ENCODE peak calls at places on chromosomes 4 and X, in six cellular contexts. R is activated CD4-positive, alpha-beta T cell treated with anti-CD3 and anti-CD28 coated beads, Interleukin-2, amount 50 U/mL, for 48 hours; D is stimulated activated CD4-positive, alpha-beta T cell treated with anti-CD3 and anti-CD28 coated beads, Interleukin-4, amount 100 ng/mL, for 48 hours; C is anterior cingulate cortex; B is omental fat pad; H is NCI-H510A. F is an unnamed sample.

GRCh38 chr4:55939437-55939836 is 9.3 kb upstream of the CEP135 start:
- DNase-seq in B (no peak), C (no peak), D (no peak), H (no peak), R (no peak), F (no peak)

GRCh38 chr4:14862881-14863280 is 139.4 kb upstream of the CPEB2 start:
- DNase-seq in D (no peak), H (no peak), C (no peak), B (no peak), R (no peak), F (no peak)

GRCh38 chrX:17032351-17032750 is 85.9 kb downstream of the REPS2 start:
- DNase-seq in D (no peak), H (no peak), R (no peak), B (no peak), C (no peak), F (no peak)

GRCh38 chr4:108037884-108038283 is 48.2 kb downstream of the HADH start:
- DNase-seq in C (no peak), H (no peak), R (no peak), D (no peak), B (no peak), F (no peak)

GRCh38 chr4:187477224-187477623 is 518.3 kb upstream of the ZFP42 start:
- DNase-seq in C (no peak), R (no peak), B (no peak), H (no peak), D (no peak), F (no peak)

GRCh38 chr4:165864228-165864627 is 8.8 kb upstream of the TLL1 start:
- DNase-seq in H (no peak), C (no peak), B (no peak), R (no peak), D (no peak), F (no peak)

GRCh38 chr4:2685541-2685940 is 70.6 kb downstream of the TNIP2 start:
- DNase-seq in R (no peak), B (no peak), C (no peak), H (no peak), D (no peak), F (no peak)

GRCh38 chr4:165133150-165133549 is 20.5 kb upstream of the TMEM192 start:
- DNase-seq in C (no peak), D (no peak), H (no peak), R (no peak), B (no peak), F (no peak)

GRCh38 chr4:53497446-53498069 is 93.7 kb downstream of the LNX1 start:
- DNase-seq in C (no peak), B (no peak), H (no peak), R (no peak), D (no peak), F (no peak)

GRCh38 chr4:3346146-3346545 is 53.3 kb downstream of the RGS12 start:
- DNase-seq in H (peak; percentile 29), B (no peak), C (no peak), D (no peak), R (peak; percentile 36), F (peak; percentile 27)

GRCh38 chr4:159137176-159137575 is 34.3 kb downstream of the RAPGEF2 start:
- DNase-seq in H (peak; percentile 61), C (no peak), B (no peak), D (no peak), R (no peak), F (no peak)

GRCh38 chr4:156193800-156194199 is 240.1 kb upstream of the CTSO start:
- DNase-seq in C (peak; percentile 46), B (no peak), H (no peak), R (no peak), D (no peak), F (no peak)

GRCh38 chr4:180058731-180059215 is 2184.4 kb upstream of the TENM3 start:
- DNase-seq in C (peak; percentile 64), R (peak; percentile 3), B (no peak), H (peak; percentile 16), D (no peak), F (no peak)

GRCh38 chrX:17697191-17697590 is 40.1 kb upstream of the SCML1 start:
- DNase-seq in B (no peak), R (no peak), H (no peak), D (no peak), C (no peak), F (no peak)

GRCh38 chr4:212438-213174 is 88.3 kb downstream of the ZNF718 start:
- DNase-seq in C (peak; percentile 76), B (peak; percentile 35), R (no peak), D (no peak), H (peak; percentile 39), F (no peak)

GRCh38 chr4:121597346-121597934 is 99.3 kb downstream of the ANXA5 start:
- DNase-seq in D (peak; percentile 1), C (no peak), B (no peak), R (peak; percentile 19), H (no peak), F (no peak)

GRCh38 chr4:98663226-98664006 is 5.0 kb upstream of the TSPAN5 start:
- DNase-seq in B (no peak), C (no peak), D (peak; percentile 39), R (peak; percentile 75), H (no peak), F (peak; percentile 46)

GRCh38 chr4:120536884-120537283 is 385.6 kb downstream of the PRDM5 start:
- DNase-seq in B (no peak), R (no peak), D (no peak), C (no peak), H (no peak), F (no peak)

GRCh38 chrX:74467656-74468055 is 46.4 kb downstream of the SLC16A2 start:
- DNase-seq in C (no peak), B (no peak), R (no peak), D (no peak), H (no peak), F (no peak)

GRCh38 chrX:31123335-31123734 is 51.5 kb upstream of the FTHL17 start:
- DNase-seq in H (no peak), B (no peak), C (no peak), R (no peak), D (no peak), F (no peak)

GRCh38 chr4:112978691-112979472 is 70.6 kb upstream of the ANK2 start:
- DNase-seq in C (no peak), B (no peak), R (no peak), H (no peak), D (no peak), F (no peak)